ENCODE peak calls at places on chromosome 2, in nine cellular contexts. S is cardiac muscle cell, J is spleen, B is aorta, G is GM23248, A is adipocyte, Z is IMR-90, K is OCI-LY7, Y is right atrium auricular region. W is an unnamed sample. For H3K9me3, the result is how much of the 10 kb centered on the place peaks cover.

GRCh38 chr2:207121784-207122183 is 44.0 kb downstream of the KLF7 start:
- DNase-seq in S (no peak), J (no peak), B (peak), G (peak), A (peak), Z (peak), K (no peak), Y (no peak), W (peak)

GRCh38 chr2:220795705-220796104 is 776.4 kb downstream of the EPHA4 start:
- DNase-seq in S (no peak), J (no peak), B (no peak), G (peak), A (no peak), Z (peak), K (no peak), Y (no peak), W (no peak)

GRCh38 chr2:11748861-11749645 is 2.6 kb downstream of the LPIN1 start:
- DNase-seq in S (no peak), J (no peak), B (no peak), G (no peak), A (no peak), Z (no peak), K (peak), Y (no peak), W (no peak)

GRCh38 chr2:233076749-233077148 is 16.6 kb downstream of the INPP5D start:
- DNase-seq in S (no peak), J (no peak), B (no peak), G (no peak), A (no peak), Z (no peak), K (peak), Y (no peak), W (no peak)

GRCh38 chr2:191202209-191202721 is 42.9 kb upstream of the MYO1B start:
- DNase-seq in S (no peak), J (no peak), B (no peak), G (peak), A (peak), Z (peak), K (no peak), Y (no peak), W (no peak)

GRCh38 chr2:224173882-224174415 is 134.9 kb upstream of the SERPINE2 start:
- DNase-seq in S (no peak), J (no peak), B (no peak), G (no peak), A (no peak), Z (no peak), K (no peak), Y (no peak), W (no peak)

GRCh38 chr2:65477590-65477989 is 45.2 kb upstream of the SPRED2 start:
- DNase-seq in S (no peak), J (no peak), B (no peak), G (no peak), A (no peak), Z (no peak), K (no peak), Y (no peak), W (no peak)

GRCh38 chr2:128770143-128771080 is 451.7 kb upstream of the HS6ST1 start:
- DNase-seq in S (no peak), J (peak), B (peak), G (no peak), A (no peak), Z (no peak), K (no peak), Y (peak), W (no peak)

GRCh38 chr2:112768432-112768831 is 4.0 kb upstream of the CKAP2L start:
- DNase-seq in S (no peak), J (no peak), B (no peak), G (peak), A (peak), Z (peak), K (no peak), Y (no peak), W (no peak)

GRCh38 chr2:101038455-101039255 is 36.6 kb downstream of the RPL31 start:
- DNase-seq in S (no peak), J (no peak), B (no peak), G (peak), A (peak), Z (no peak), K (peak), Y (no peak), W (peak)

GRCh38 chr2:89784960-89785359 is 1093.5 kb downstream of the RPIA start:
- DNase-seq in S (no peak), J (no peak), B (no peak), G (no peak), A (no peak), Z (no peak), K (no peak), Y (no peak), W (no peak)

GRCh38 chr2:89780318-89780717 is 1088.8 kb downstream of the RPIA start:
- DNase-seq in S (no peak), J (no peak), B (no peak), G (no peak), A (no peak), Z (no peak), K (no peak), Y (no peak), W (no peak)

DNA sequence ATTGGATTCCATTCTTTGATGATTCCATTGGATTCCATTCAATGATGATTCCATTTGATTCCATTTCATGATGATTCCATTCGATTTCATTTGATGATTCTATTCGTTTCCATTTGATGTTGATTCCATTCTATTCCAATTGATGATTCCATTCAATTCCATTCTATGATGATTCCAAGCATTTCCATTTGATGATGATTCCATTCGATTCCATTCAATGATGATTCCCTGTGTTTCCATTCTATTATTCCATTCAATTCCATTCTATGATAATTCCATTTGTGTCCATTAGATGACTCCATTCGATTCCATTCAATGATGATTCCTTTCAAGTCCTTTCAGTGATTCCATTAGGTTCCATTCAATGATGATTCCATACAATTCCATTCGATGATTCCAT is 1090.5 kb downstream of the RPIA start:
- DNase-seq in S (no peak), J (no peak), B (no peak), G (no peak), A (no peak), Z (no peak), K (no peak), Y (no peak), W (no peak)
- H3K9me3 ChIP-seq in S (half or more), J (half or more), B (under half), G (under half), A (half or more), Z (under half), K (half or more), Y (under half), W (under half)

DNA sequence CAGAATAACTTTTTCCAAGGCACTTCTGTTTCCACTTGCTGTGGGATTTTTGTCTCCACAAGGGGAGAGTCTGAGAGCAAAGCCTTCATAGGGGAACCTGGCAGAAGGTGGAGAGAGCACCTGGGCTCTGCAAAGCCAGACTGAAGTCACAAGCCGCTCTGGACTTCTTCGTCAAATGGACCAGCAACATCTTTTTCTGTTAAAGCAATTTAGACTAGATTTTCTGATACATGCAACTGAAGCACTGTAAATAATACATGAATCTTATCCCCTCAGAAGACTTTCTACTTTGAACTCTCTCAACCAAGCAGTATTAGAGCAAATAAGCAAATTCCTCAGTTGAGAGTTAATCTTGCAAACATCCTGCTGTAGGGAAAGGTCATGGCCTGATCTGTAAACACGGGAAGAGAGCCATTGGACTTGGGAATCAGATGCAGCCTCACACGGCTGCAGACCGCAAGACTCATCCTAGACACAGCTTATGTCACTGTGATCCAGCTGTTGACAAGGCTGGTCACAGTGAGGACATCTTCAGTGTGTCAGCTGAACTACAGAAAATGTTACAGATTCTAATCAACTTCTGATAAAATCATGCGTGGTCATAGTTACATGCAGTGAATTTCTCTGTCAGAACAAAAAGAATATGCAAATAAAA is 3.2 kb downstream of the SH3YL1 start:
- DNase-seq in S (no peak), J (no peak), B (no peak), G (no peak), A (no peak), Z (peak), K (no peak), Y (no peak), W (no peak)
- H3K9me3 ChIP-seq in S (under half), J (under half), B (under half), G (under half), A (under half), Z (under half), K (under half), Y (under half), W (under half)

GRCh38 chr2:119486196-119486827 is 38.0 kb downstream of the SCTR start:
- DNase-seq in S (no peak), J (no peak), B (no peak), G (no peak), A (no peak), Z (no peak), K (no peak), Y (no peak), W (no peak)
- H3K9me3 ChIP-seq in S (under half), J (under half), B (under half), G (under half), A (under half), Z (under half), K (under half), Y (under half), W (under half)

GRCh38 chr2:1899396-1899730 is 155.0 kb upstream of the PXDN start:
- DNase-seq in S (no peak), J (no peak), B (no peak), G (no peak), A (no peak), Z (no peak), K (no peak), Y (no peak), W (no peak)

GRCh38 chr2:1898461-1899395 is 154.4 kb upstream of the PXDN start:
- DNase-seq in S (no peak), J (no peak), B (no peak), G (no peak), A (no peak), Z (no peak), K (no peak), Y (no peak), W (no peak)

DNA sequence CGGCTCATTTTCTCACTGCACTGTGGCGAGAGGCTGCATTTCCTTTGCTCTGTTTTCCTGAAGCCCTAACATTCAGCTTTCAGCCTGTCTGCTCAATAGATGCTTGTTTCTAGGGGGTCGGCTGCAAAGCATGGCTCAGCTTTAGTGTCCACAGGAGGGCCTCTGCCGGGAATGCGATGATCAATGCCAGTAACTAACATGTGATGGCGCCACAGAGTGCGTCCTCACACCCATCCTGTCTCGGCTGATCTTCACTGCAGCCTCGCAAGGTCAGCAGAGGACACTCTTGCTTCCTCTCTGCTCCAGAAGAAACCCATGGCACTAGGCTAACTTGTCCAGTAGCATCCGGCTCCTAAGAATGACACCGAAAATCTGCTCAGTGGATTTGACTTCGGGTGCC is 156.4 kb upstream of the PXDN start:
- DNase-seq in S (peak), J (no peak), B (no peak), G (no peak), A (no peak), Z (no peak), K (no peak), Y (peak), W (no peak)
- H3K9me3 ChIP-seq in S (under half), J (under half), B (under half), G (under half), A (under half), Z (under half), K (under half), Y (under half), W (under half)

GRCh38 chr2:205012961-205013360 is 467.7 kb downstream of the PARD3B start:
- DNase-seq in S (no peak), J (no peak), B (no peak), G (no peak), A (no peak), Z (no peak), K (no peak), Y (no peak), W (no peak)

GRCh38 chr2:205013586-205013985 is 468.3 kb downstream of the PARD3B start:
- DNase-seq in S (no peak), J (no peak), B (no peak), G (no peak), A (no peak), Z (no peak), K (no peak), Y (no peak), W (no peak)

DNA sequence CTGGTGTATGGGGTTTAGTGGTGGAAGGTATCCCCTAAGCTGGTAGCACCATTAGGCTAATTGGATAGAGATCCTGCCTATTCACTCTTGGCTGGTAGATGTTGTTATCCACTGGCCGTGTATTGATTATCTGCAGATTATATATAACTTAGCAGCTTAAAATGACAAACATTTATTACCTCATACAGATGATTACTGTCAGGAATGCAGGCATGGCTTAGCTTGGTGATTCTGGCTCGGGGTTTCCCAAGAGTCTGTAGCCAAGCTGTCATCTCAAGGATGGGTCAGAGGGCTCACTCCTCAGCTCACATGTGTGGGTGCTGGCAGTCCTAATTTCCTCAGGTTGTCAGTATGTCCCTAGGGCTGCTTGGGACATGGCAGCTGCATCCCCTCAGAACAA is 465.8 kb downstream of the PARD3B start:
- DNase-seq in S (no peak), J (no peak), B (no peak), G (no peak), A (no peak), Z (peak), K (no peak), Y (no peak), W (no peak)
- H3K9me3 ChIP-seq in S (under half), J (under half), B (under half), G (under half), A (under half), Z (under half), K (under half), Y (under half), W (under half)

DNA sequence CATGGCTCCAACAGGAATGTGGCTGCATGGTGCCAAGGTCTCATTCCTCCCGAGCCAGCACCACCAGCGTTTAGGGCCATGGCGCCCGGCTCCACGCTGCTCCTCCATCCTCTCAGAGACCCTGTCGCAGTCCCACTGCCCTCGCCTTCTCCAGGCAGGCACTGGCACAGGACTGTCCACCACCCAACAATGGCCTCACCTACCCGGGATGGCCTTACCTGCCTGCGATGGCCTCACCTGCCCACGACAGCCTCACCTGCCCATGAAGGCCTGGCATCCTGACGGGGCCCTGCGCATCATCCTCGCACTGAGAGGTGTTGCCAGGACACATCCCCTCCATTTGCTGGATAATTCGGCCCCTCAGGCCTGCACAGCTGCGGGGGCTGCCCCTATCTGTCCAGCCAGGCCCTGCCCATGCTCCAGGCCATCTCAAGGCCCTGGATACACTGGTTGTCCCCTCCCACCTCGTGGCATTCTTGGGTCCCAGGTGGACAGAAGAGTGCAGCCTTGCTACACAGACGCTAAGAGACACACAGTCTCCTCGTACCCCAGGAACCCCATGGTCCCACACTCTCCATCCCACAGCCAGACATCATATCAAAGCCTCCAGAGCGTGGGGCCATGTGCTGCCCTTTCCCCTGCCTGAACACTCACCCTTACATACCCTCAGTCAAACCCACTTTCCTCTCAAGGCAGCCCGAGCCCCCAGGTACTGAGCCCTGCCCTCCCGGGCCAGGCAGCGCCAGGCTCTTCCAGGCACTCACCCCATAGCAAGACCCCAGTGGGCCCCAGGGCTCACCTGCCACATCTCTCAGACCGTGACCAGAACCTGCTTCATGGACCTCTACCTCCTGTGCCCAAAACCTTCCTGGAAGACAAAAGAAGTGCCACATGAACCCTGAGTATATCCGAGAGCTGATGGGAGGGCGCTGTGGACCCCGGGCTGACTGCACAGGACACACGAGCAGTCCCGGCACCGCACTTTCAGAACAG is 268.6 kb downstream of the EIPR1 start:
- DNase-seq in S (no peak), J (peak), B (no peak), G (no peak), A (no peak), Z (no peak), K (no peak), Y (peak), W (no peak)
- H3K9me3 ChIP-seq in S (under half), J (under half), B (under half), G (under half), A (under half), Z (under half), K (under half), Y (under half), W (under half)